ENCODE peak calls at places on chromosomes 12 and 14, in ten cellular contexts. T is brain microvascular endothelial cell, D is sigmoid colon, M is lower lobe of right lung, E is transverse colon, A is A549, G is pancreas, O is heart right ventricle, B is right atrium auricular region, L is dorsolateral prefrontal cortex. Z is an unnamed sample.

GRCh38 chr12:114445401-114446323 is 39.7 kb upstream of the TBX5 start:
- DNase-seq in T (no peak), D (no peak), M (no peak), E (no peak), A (no peak), G (no peak), O (no peak), B (no peak), L (no peak), Z (no peak)

GRCh38 chr12:92138144-92138543 is 7.5 kb downstream of the BTG1 start:
- DNase-seq in T (no peak), D (no peak), M (no peak), E (no peak), A (no peak), G (no peak), O (no peak), B (no peak), L (no peak), Z (no peak)

GRCh38 chr12:101939856-101940265 is 62.5 kb downstream of the DRAM1 start:
- DNase-seq in T (peak), D (peak), M (no peak), E (peak), A (peak), G (no peak), O (peak), B (peak), L (no peak), Z (peak)

GRCh38 chr12:47837190-47838171 is 17.8 kb upstream of the HDAC7 start:
- DNase-seq in T (no peak), D (peak), M (peak), E (peak), A (peak), G (peak), O (peak), B (no peak), L (peak), Z (peak)

GRCh38 chr12:123937707-123938600 is 34.7 kb downstream of the CCDC92 start:
- DNase-seq in T (no peak), D (no peak), M (no peak), E (no peak), A (no peak), G (no peak), O (no peak), B (no peak), L (no peak), Z (no peak)

GRCh38 chr14:105864651-105865265 is 338.4 kb downstream of the TMEM121 start:
- DNase-seq in T (no peak), D (peak), M (peak), E (no peak), A (no peak), G (peak), O (no peak), B (no peak), L (peak), Z (no peak)

GRCh38 chr14:58864751-58865519 is 227.2 kb downstream of the DACT1 start:
- DNase-seq in T (no peak), D (no peak), M (no peak), E (no peak), A (no peak), G (no peak), O (peak), B (no peak), L (no peak), Z (no peak)

GRCh38 chr12:92191061-92191460 is 45.4 kb upstream of the BTG1 start:
- DNase-seq in T (no peak), D (no peak), M (no peak), E (no peak), A (no peak), G (no peak), O (no peak), B (no peak), L (no peak), Z (no peak)

GRCh38 chr14:60723218-60724079 is 702 bp downstream of the SIX4 start:
- DNase-seq in T (peak), D (peak), M (peak), E (peak), A (peak), G (peak), O (peak), B (no peak), L (no peak), Z (peak)

GRCh38 chr14:39034481-39035296 is 68.3 kb downstream of the SEC23A start:
- DNase-seq in T (no peak), D (no peak), M (no peak), E (no peak), A (peak), G (no peak), O (no peak), B (no peak), L (no peak), Z (no peak)

GRCh38 chr14:61566537-61567225 is 128.6 kb upstream of the HIF1A start:
- DNase-seq in T (no peak), D (no peak), M (no peak), E (no peak), A (no peak), G (no peak), O (no peak), B (peak), L (no peak), Z (no peak)

GRCh38 chr14:68899033-68899603 is 80.0 kb downstream of the ACTN1 start:
- DNase-seq in T (no peak), D (no peak), M (no peak), E (no peak), A (no peak), G (no peak), O (no peak), B (no peak), L (no peak), Z (no peak)

GRCh38 chr14:77140343-77140936 is 1.2 kb downstream of the ZDHHC22 start:
- DNase-seq in T (no peak), D (no peak), M (no peak), E (no peak), A (no peak), G (no peak), O (no peak), B (no peak), L (no peak), Z (no peak)

GRCh38 chr14:25180221-25180620 is 130.3 kb upstream of the STXBP6 start:
- DNase-seq in T (no peak), D (no peak), M (no peak), E (no peak), A (no peak), G (no peak), O (no peak), B (no peak), L (no peak), Z (no peak)

GRCh38 chr14:23431486-23431885 is 4.0 kb downstream of the MYH7 start:
- DNase-seq in T (no peak), D (peak), M (no peak), E (no peak), A (no peak), G (peak), O (no peak), B (no peak), L (no peak), Z (no peak)

GRCh38 chr14:88098128-88098527 is 93.2 kb downstream of the GPR65 start:
- DNase-seq in T (no peak), D (no peak), M (no peak), E (no peak), A (no peak), G (no peak), O (no peak), B (no peak), L (no peak), Z (no peak)

GRCh38 chr12:14840616-14841015 is 2.7 kb downstream of the ART4 start:
- DNase-seq in T (no peak), D (no peak), M (no peak), E (no peak), A (no peak), G (no peak), O (no peak), B (no peak), L (no peak), Z (no peak)

GRCh38 chr12:12721251-12721689 is 4.1 kb downstream of the CDKN1B start:
- DNase-seq in T (no peak), D (no peak), M (no peak), E (peak), A (no peak), G (no peak), O (no peak), B (no peak), L (no peak), Z (no peak)
- H3K4me3 ChIP-seq in T (no peak), D (no peak), M (peak), E (no peak), A (peak), G (peak), O (no peak), B (no peak), L (peak), Z (no peak)

GRCh38 chr12:6612247-6612646 is 5.1 kb upstream of the CHD4 start:
- DNase-seq in T (no peak), D (no peak), M (no peak), E (no peak), A (no peak), G (no peak), O (no peak), B (no peak), L (no peak), Z (no peak)
- H3K27ac ChIP-seq in T (no peak), D (peak), M (peak), E (peak), A (no peak), G (peak), O (peak), B (peak), L (peak), Z (peak)

DNA sequence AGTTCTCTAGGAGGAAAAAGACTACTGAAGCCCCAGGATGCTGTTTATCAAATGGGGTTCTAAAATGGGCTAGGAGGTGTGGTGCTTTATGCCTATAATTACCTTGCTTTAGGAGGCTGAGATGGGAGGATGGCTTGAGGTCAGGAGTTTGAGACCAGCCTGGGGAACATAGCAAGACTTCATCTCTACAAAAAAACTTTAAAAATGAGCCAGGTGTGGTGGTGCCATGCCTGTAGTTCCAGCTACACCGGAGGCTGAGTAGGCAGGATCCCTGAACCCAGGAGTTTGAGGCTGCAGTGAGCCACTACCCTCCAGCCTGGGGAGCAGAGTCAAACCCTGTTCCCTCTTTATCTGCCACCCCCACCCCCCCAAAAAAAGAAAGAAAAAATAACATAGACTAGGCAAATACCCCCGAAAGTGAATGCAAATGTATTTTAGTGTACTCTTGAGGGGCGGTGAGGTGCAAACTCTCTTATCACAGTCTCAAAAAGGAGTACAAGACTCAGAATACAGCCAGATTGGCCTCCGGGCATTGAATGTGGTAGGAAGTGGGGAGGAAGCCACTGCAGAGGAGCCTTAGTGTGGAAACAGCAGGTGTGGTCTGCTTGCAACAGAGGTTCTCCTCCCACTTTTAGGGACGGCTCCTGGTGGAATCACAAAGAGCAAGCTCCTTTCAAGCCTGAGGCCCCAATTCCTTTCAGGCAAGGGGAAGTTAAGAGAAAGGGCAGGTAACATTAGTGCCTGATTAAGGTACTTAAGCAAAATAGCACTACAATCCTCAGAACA is 23.5 kb upstream of the SLC2A3 start:
- DNase-seq in T (no peak), D (no peak), M (no peak), E (peak), A (no peak), G (no peak), O (no peak), B (no peak), L (no peak), Z (peak)
- H3K4me3 ChIP-seq in T (no peak), D (no peak), M (peak), E (no peak), A (no peak), G (no peak), O (no peak), B (no peak), L (peak), Z (no peak)

GRCh38 chr14:36513451-36514277 is 6.4 kb downstream of the NKX2-1 start:
- DNase-seq in T (no peak), D (no peak), M (peak), E (no peak), A (no peak), G (no peak), O (no peak), B (no peak), L (no peak), Z (no peak)

GRCh38 chr14:36515896-36516718 is 3.9 kb downstream of the NKX2-1 start:
- DNase-seq in T (no peak), D (no peak), M (no peak), E (no peak), A (no peak), G (no peak), O (no peak), B (no peak), L (no peak), Z (no peak)

GRCh38 chr14:36513012-36513420 is 7.0 kb downstream of the NKX2-1 start:
- DNase-seq in T (no peak), D (no peak), M (no peak), E (no peak), A (no peak), G (no peak), O (no peak), B (no peak), L (no peak), Z (no peak)

GRCh38 chr14:36515105-36515593 is 4.9 kb downstream of the NKX2-1 start:
- DNase-seq in T (no peak), D (no peak), M (no peak), E (no peak), A (no peak), G (no peak), O (no peak), B (no peak), L (no peak), Z (no peak)

GRCh38 chr14:36514278-36515104 is 5.5 kb downstream of the NKX2-1 start:
- DNase-seq in T (no peak), D (no peak), M (peak), E (no peak), A (no peak), G (no peak), O (no peak), B (no peak), L (no peak), Z (no peak)
- H3K27ac ChIP-seq in T (no peak), D (no peak), M (peak), E (no peak), A (no peak), G (no peak), O (no peak), B (no peak), L (no peak), Z (no peak)

DNA sequence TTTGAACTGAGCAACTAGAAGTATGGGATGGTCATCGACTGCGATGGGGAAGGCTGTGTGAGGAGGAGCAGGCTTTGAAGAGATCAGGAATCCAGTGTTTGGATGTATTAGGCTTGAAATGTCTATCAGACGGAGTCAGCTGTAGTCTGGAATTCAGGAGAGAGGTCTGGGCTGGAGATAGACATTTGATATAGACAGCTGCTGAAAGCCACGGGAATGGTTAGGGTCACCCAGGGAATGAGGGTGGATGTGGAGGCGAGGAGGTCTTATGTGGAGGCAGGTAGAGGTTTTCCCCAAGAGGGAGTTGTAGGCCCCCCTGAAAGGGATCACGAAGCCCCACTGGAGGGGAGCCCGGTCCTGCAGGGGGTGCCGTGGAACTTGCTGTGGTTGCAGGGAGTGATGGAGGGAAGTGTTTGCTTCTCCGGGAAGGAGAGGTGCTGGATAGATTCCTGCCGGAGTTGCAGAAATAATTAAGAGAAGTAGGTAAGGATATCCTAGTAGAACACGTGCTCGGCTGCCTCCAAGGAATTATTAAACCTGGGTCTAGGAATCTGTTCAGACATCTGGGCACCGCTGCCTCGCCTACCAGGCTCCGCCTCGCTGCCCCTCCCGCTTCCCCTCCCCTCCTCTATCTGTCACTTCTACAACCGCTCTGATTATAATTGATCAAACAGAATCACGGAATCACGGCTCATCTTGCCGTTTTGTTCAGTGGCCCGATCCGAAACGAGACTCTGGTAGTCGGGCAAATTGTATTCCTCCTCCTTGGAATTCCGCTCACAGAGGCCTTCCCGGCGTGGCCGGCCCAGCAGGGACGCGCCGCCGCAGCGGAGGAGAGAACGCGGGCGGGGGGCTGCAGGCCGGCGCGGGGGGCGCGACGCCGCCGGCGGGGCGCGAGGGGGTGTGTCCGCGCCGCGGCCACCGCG is 824 bp upstream of the CACNA1C start:
- DNase-seq in T (no peak), D (no peak), M (no peak), E (no peak), A (no peak), G (no peak), O (no peak), B (no peak), L (no peak), Z (no peak)
- H3K4me3 ChIP-seq in T (peak), D (peak), M (peak), E (peak), A (peak), G (peak), O (peak), B (peak), L (peak), Z (peak)

GRCh38 chr12:32515137-32515860 is 115.9 kb downstream of the FGD4 start:
- DNase-seq in T (no peak), D (no peak), M (no peak), E (no peak), A (no peak), G (no peak), O (no peak), B (no peak), L (no peak), Z (no peak)
- H3K27ac ChIP-seq in T (no peak), D (no peak), M (no peak), E (no peak), A (no peak), G (no peak), O (no peak), B (no peak), L (no peak), Z (peak)